ENCODE peak calls at places on chromosomes 13 and 19, in eight cellular contexts. H, K, L, F, A, C, G and I are unnamed samples.

GRCh38 chr19:11587302-11587972 is 9.8 kb upstream of the ZNF627 start:
- DNase-seq in H (peak; percentile 70), K (peak; percentile 80), L (peak; percentile 60), F (peak; percentile 88), A (peak; percentile 76), C (peak; percentile 67), G (peak; percentile 76), I (peak; percentile 67)

GRCh38 chr13:29474991-29475390 is 120.5 kb downstream of the SLC7A1 start:
- DNase-seq in H (no peak), K (no peak), L (peak; percentile 91), F (no peak), A (no peak), C (no peak), G (no peak), I (no peak)

GRCh38 chr19:37926255-37926654 is 19.2 kb downstream of the SIPA1L3 start:
- DNase-seq in H (no peak), K (no peak), L (no peak), F (peak; percentile 44), A (no peak), C (no peak), G (no peak), I (no peak)

GRCh38 chr19:50658438-50659317 is 9.4 kb downstream of the C19orf81 start:
- DNase-seq in H (peak; percentile 49), K (peak; percentile 30), L (peak; percentile 64), F (no peak), A (peak; percentile 66), C (peak; percentile 70), G (no peak), I (no peak)

GRCh38 chr19:43777163-43777700 is 3.5 kb downstream of the KCNN4 start:
- DNase-seq in H (peak; percentile 57), K (no peak), L (peak; percentile 36), F (peak; percentile 74), A (no peak), C (peak; percentile 65), G (no peak), I (no peak)

GRCh38 chr19:27935669-27936068 is 1277.3 kb downstream of the UQCRFS1 start:
- DNase-seq in H (no peak), K (no peak), L (no peak), F (no peak), A (no peak), C (no peak), G (no peak), I (no peak)

GRCh38 chr13:30763786-30764440 is 28.6 kb downstream of the ALOX5AP start:
- DNase-seq in H (no peak), K (no peak), L (peak; percentile 39), F (no peak), A (no peak), C (no peak), G (no peak), I (no peak)

GRCh38 chr13:20718958-20719566 is 15.6 kb downstream of the IL17D start:
- DNase-seq in H (no peak), K (no peak), L (no peak), F (no peak), A (no peak), C (no peak), G (no peak), I (no peak)

GRCh38 chr13:113805431-113806103 is 46.5 kb downstream of the TMEM255B start:
- DNase-seq in H (no peak), K (no peak), L (no peak), F (no peak), A (no peak), C (no peak), G (no peak), I (no peak)

GRCh38 chr13:88461272-88462009 is 790.3 kb downstream of the SLITRK5 start:
- DNase-seq in H (no peak), K (no peak), L (no peak), F (no peak), A (no peak), C (no peak), G (no peak), I (no peak)

GRCh38 chr19:29771708-29772415 is 39.9 kb upstream of the CCNE1 start:
- DNase-seq in H (peak; percentile 20), K (no peak), L (peak; percentile 37), F (peak; percentile 49), A (no peak), C (peak; percentile 31), G (no peak), I (peak; percentile 35)

GRCh38 chr13:30736921-30737320 is 1.6 kb downstream of the ALOX5AP start:
- DNase-seq in H (no peak), K (no peak), L (no peak), F (no peak), A (no peak), C (no peak), G (no peak), I (no peak)

GRCh38 chr13:85497652-85498051 is 301.6 kb downstream of the SLITRK6 start:
- DNase-seq in H (no peak), K (no peak), L (peak; percentile 97), F (no peak), A (no peak), C (no peak), G (no peak), I (no peak)

GRCh38 chr19:23071087-23071511 is 45.7 kb upstream of the ZNF730 start:
- DNase-seq in H (no peak), K (peak; percentile 39), L (peak; percentile 3), F (no peak), A (no peak), C (no peak), G (no peak), I (no peak)

GRCh38 chr19:5217171-5217570 is 123.4 kb downstream of the PTPRS start:
- DNase-seq in H (no peak), K (no peak), L (no peak), F (no peak), A (no peak), C (no peak), G (no peak), I (no peak)

GRCh38 chr19:53908106-53908932 is 759 bp upstream of the CACNG7 start:
- DNase-seq in H (peak; percentile 21), K (peak; percentile 34), L (peak; percentile 40), F (no peak), A (no peak), C (peak; percentile 35), G (no peak), I (no peak)

GRCh38 chr19:48925240-48925843 is 8.2 kb upstream of the DHDH start:
- DNase-seq in H (no peak), K (no peak), L (peak; percentile 91), F (no peak), A (peak; percentile 30), C (no peak), G (no peak), I (no peak)

GRCh38 chr13:40445557-40445990 is 220.9 kb downstream of the FOXO1 start:
- DNase-seq in H (no peak), K (peak; percentile 35), L (no peak), F (peak; percentile 99), A (no peak), C (no peak), G (no peak), I (no peak)

DNA sequence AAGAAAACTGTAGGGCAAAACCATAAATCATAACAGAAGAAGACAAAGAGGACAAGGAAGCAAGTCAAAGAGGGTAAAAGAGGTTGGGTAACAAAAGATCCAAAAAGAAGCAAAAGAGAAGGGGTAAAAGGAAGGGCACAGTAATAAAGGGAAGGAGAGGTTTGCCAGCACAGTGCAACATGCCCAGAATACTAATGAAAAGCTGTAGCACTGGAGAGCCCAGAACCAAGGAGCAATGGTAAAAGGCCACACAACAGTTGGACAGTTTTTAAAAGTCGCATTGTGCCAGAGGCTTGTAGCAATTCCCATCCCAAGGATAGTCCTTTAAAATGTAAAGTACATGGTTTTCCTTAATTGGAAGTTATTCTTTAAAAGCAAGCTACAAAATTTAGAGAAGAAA is 506.5 kb downstream of the PCDH9 start:
- DNase-seq in H (no peak), K (no peak), L (no peak), F (no peak), A (no peak), C (no peak), G (no peak), I (no peak)
- H3K4me3 ChIP-seq in H (no peak overlapping the region), K (no peak overlapping the region), L (no peak overlapping the region), F (no peak overlapping the region), A (no peak overlapping the region), C (no peak overlapping the region), G (no peak overlapping the region), I (no peak overlapping the region)

DNA sequence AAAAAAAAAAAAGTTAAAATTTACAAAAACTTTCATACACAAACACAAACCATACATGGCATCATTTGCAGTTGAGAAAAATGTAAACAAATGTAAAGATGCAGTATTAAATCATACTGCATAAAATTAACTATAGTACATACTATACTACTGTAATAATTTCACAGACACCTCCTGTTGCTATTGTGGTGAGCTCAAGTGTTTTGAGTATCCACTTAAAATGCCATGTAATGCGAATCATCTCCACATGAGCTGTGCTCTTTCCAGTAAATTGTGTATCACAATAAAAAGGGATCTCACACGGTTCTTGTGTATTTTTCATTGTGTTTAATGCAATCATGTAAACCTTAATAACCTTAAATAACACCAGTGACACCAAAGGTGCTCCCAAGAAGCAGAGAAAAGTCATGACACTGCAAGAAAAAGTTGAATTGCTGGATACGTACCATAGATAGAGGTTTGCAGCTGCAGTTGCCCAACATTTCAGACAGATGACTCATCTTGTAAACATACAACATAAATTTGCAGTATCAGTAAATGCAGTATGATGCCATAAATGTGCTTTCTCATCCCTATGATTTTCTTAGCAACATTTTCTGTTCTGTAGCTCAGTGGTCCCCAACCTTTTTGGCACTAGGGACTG is 166.6 kb downstream of the RAP2A start:
- DNase-seq in H (no peak), K (no peak), L (peak; percentile 80), F (no peak), A (no peak), C (no peak), G (no peak), I (no peak)
- H3K4me3 ChIP-seq in H (no peak overlapping the region), K (no peak overlapping the region), L (no peak overlapping the region), F (no peak overlapping the region), A (no peak overlapping the region), C (no peak overlapping the region), G (no peak overlapping the region), I (no peak overlapping the region)

GRCh38 chr13:73681779-73682178 is 452.4 kb downstream of the KLF12 start:
- DNase-seq in H (no peak), K (no peak), L (no peak), F (no peak), A (no peak), C (no peak), G (no peak), I (no peak)
- H3K4me3 ChIP-seq in H (no peak overlapping the region), K (no peak overlapping the region), L (no peak overlapping the region), F (no peak overlapping the region), A (no peak overlapping the region), C (no peak overlapping the region), G (no peak overlapping the region), I (no peak overlapping the region)

GRCh38 chr19:2186071-2186846 is 22.5 kb downstream of the DOT1L start:
- DNase-seq in H (no peak), K (peak; percentile 77), L (peak; percentile 95), F (no peak), A (peak; percentile 79), C (no peak), G (peak; percentile 63), I (no peak)
- H3K4me3 ChIP-seq in H (no peak overlapping the region), K (no peak overlapping the region), L (no peak overlapping the region), F (no peak overlapping the region), A (no peak overlapping the region), C (no peak overlapping the region), G (peak overlapping the region; percentile 17), I (no peak overlapping the region)